ENCODE peak calls at places on chromosomes 7 and 10, in four cellular contexts. P is kidney epithelial cell, H is hippocampal formation, Q is NCI-H187 treated with DMSO at 0.1 percent for 48 hours. J is an unnamed sample.
A peak's percentile ranks its signal among the peaks of the same experiment; 100 is the strongest.

GRCh38 chr7:31432831-31433340 is 81.0 kb upstream of the ITPRID1 start:
- DNase-seq in H (no peak), Q (no peak), P (peak; percentile 53), J (no peak)

GRCh38 chr10:98316661-98317060 is 48.7 kb upstream of the LOXL4 start:
- DNase-seq in H (no peak), P (no peak), Q (no peak), J (no peak)

GRCh38 chr10:73899401-73899780 is 11.5 kb upstream of the PLAU start:
- DNase-seq in P (peak; percentile 92), Q (no peak), H (no peak), J (no peak)

GRCh38 chr7:7982904-7983303 is 14.3 kb downstream of the GLCCI1 start:
- DNase-seq in P (no peak), H (no peak), Q (no peak), J (no peak)

GRCh38 chr7:77459311-77459726 is 43.2 kb upstream of the GSAP start:
- DNase-seq in Q (no peak), H (no peak), P (no peak), J (no peak)

GRCh38 chr10:99234067-99234738 is 1.4 kb downstream of the HPSE2 start:
- DNase-seq in H (no peak), P (no peak), Q (no peak), J (no peak)

GRCh38 chr10:90288403-90288933 is 569.4 kb downstream of the HTR7 start:
- DNase-seq in P (no peak), Q (no peak), H (no peak), J (no peak)

GRCh38 chr10:72204724-72205123 is 11.1 kb upstream of the ANAPC16 start:
- DNase-seq in Q (no peak), H (no peak), P (no peak), J (no peak)

GRCh38 chr10:17981766-17982380 is 30.2 kb downstream of the SLC39A12 start:
- DNase-seq in Q (no peak), P (no peak), H (no peak), J (no peak)

GRCh38 chr10:78657622-78658165 is 411.1 kb upstream of the ZMIZ1 start:
- DNase-seq in P (no peak), H (peak; percentile 40), Q (peak; percentile 30), J (no peak)

GRCh38 chr7:36391436-36392198 is 2.0 kb downstream of the ANLN start:
- DNase-seq in Q (no peak), P (no peak), H (no peak), J (peak; percentile 10)

GRCh38 chr7:149468208-149468607 is 7.3 kb upstream of the ZNF777 start:
- DNase-seq in Q (no peak), H (no peak), P (no peak), J (no peak)

GRCh38 chr7:36790280-36790679 is 66.0 kb upstream of the AOAH start:
- DNase-seq in H (no peak), P (no peak), Q (no peak), J (no peak)

GRCh38 chr10:126242352-126243260 is 145.7 kb downstream of the ADAM12 start:
- DNase-seq in H (peak; percentile 53), Q (no peak), P (no peak), J (no peak)

GRCh38 chr10:85811405-85811804 is 555.2 kb downstream of the GRID1 start:
- DNase-seq in Q (no peak), P (no peak), H (no peak), J (no peak)

GRCh38 chr7:55113760-55114541 is 95.1 kb downstream of the EGFR start:
- DNase-seq in H (no peak), Q (no peak), P (no peak), J (no peak)

GRCh38 chr7:150923191-150923590 is 54.9 kb downstream of the KCNH2 start:
- DNase-seq in Q (no peak), P (no peak), H (no peak), J (peak; percentile 91)

GRCh38 chr10:91472911-91473310 is 62.8 kb downstream of the HECTD2 start:
- DNase-seq in P (no peak), Q (no peak), H (no peak), J (no peak)

GRCh38 chr10:80204193-80204714 is 1.1 kb downstream of the ANXA11 start:
- DNase-seq in Q (no peak), P (no peak), H (no peak), J (no peak)

GRCh38 chr7:46165281-46165680 is 244.2 kb upstream of the IGFBP3 start:
- DNase-seq in Q (no peak), P (peak; percentile 72), H (no peak), J (no peak)

GRCh38 chr7:16764942-16765341 is 11.4 kb downstream of the TSPAN13 start:
- DNase-seq in H (no peak), Q (no peak), P (no peak), J (no peak)

GRCh38 chr7:158680754-158681153 is 23.9 kb downstream of the NCAPG2 start:
- DNase-seq in P (no peak), H (no peak), Q (no peak), J (no peak)

GRCh38 chr7:42407828-42408227 is 170.8 kb upstream of the GLI3 start:
- DNase-seq in H (no peak), Q (no peak), P (no peak), J (no peak)

GRCh38 chr10:90929179-90929578 is 8.3 kb upstream of the ANKRD1 start:
- DNase-seq in H (no peak), P (no peak), Q (no peak), J (no peak)

GRCh38 chr7:133688483-133689239 is 435.8 kb downstream of the EXOC4 start:
- DNase-seq in H (no peak), Q (no peak), P (no peak), J (no peak)

GRCh38 chr10:71218046-71218832 is 5.9 kb downstream of the UNC5B start:
- DNase-seq in H (no peak), Q (no peak), P (no peak), J (no peak)

GRCh38 chr10:67790534-67791408 is 47.2 kb downstream of the DNAJC12 start:
- DNase-seq in H (no peak), Q (no peak), P (peak; percentile 69), J (no peak)

GRCh38 chr7:44196450-44196872 is 4.3 kb upstream of the YKT6 start:
- DNase-seq in H (no peak), Q (no peak), P (no peak), J (peak; percentile 12)

GRCh38 chr7:94295805-94296204 is 98.9 kb upstream of the COL1A2 start:
- DNase-seq in P (no peak), H (no peak), Q (no peak), J (peak; percentile 45)

GRCh38 chr10:131174211-131174565 is 137.3 kb downstream of the TCERG1L start:
- DNase-seq in Q (no peak), P (no peak), H (no peak), J (no peak)

GRCh38 chr7:43767311-43767710 is 8.8 kb downstream of the BLVRA start:
- DNase-seq in H (no peak), Q (no peak), P (no peak), J (no peak)

GRCh38 chr10:96606216-96606615 is 19.4 kb upstream of the TM9SF3 start:
- DNase-seq in Q (no peak), H (no peak), P (no peak), J (no peak)

GRCh38 chr10:86489071-86489810 is 32.4 kb downstream of the WAPL start:
- DNase-seq in H (no peak), Q (no peak), P (no peak), J (no peak)